ENCODE peak calls at places on chromosomes 16 and 17, in seven cellular contexts. S is cardiac muscle cell, N is GM23248, X is MM.1S, D is fibroblast of lung, J is stomach, O is ovary. B is an unnamed sample. For H3K4me1, the result is how much of the 10 kb centered on the place peaks cover.

GRCh38 chr17:78839762-78840529 is 668 bp downstream of the USP36 start:
- DNase-seq in S (peak), N (peak), X (peak), D (peak), J (peak), O (peak), B (peak)

GRCh38 chr16:23060458-23061320 is 88.6 kb downstream of the USP31 start:
- DNase-seq in S (peak), N (peak), X (peak), D (peak), J (peak), O (peak), B (peak)

GRCh38 chr17:57408064-57408811 is 151.9 kb downstream of the MSI2 start:
- DNase-seq in S (peak), N (no peak), X (no peak), D (peak), J (no peak), O (no peak), B (no peak)

GRCh38 chr17:73625975-73626706 is 18.1 kb downstream of the SDK2 start:
- DNase-seq in S (peak), N (no peak), X (no peak), D (no peak), J (no peak), O (no peak), B (no peak)

GRCh38 chr17:63364387-63364786 is 81.7 kb downstream of the CYB561 start:
- DNase-seq in S (no peak), N (peak), X (no peak), D (peak), J (no peak), O (no peak), B (no peak)

GRCh38 chr17:49454050-49454449 is 39.4 kb upstream of the PHB1 start:
- DNase-seq in S (no peak), N (peak), X (no peak), D (peak), J (no peak), O (no peak), B (no peak)

GRCh38 chr17:55062921-55063320 is 94.4 kb downstream of the STXBP4 start:
- DNase-seq in S (no peak), N (peak), X (no peak), D (peak), J (no peak), O (no peak), B (no peak)

GRCh38 chr16:89197033-89197632 is 3.2 kb downstream of the SLC22A31 start:
- DNase-seq in S (no peak), N (no peak), X (no peak), D (no peak), J (no peak), O (no peak), B (no peak)

GRCh38 chr16:76729525-76729924 is 452.3 kb downstream of the CNTNAP4 start:
- DNase-seq in S (no peak), N (no peak), X (no peak), D (no peak), J (no peak), O (no peak), B (peak)

GRCh38 chr16:27333549-27333948 is 19.8 kb downstream of the IL4R start:
- DNase-seq in S (no peak), N (no peak), X (no peak), D (no peak), J (no peak), O (no peak), B (no peak)

GRCh38 chr17:28999216-28999615 is 6.6 kb downstream of the SEZ6 start:
- DNase-seq in S (no peak), N (no peak), X (no peak), D (no peak), J (no peak), O (no peak), B (no peak)

GRCh38 chr16:47110939-47111338 is 32.8 kb downstream of the NETO2 start:
- DNase-seq in S (no peak), N (no peak), X (no peak), D (no peak), J (no peak), O (no peak), B (no peak)

GRCh38 chr16:23663918-23664317 is 14.8 kb upstream of the PLK1 start:
- DNase-seq in S (no peak), N (no peak), X (no peak), D (no peak), J (no peak), O (no peak), B (no peak)

GRCh38 chr17:18235743-18236256 is 10.4 kb downstream of the LLGL1 start:
- DNase-seq in S (no peak), N (peak), X (no peak), D (peak), J (no peak), O (no peak), B (no peak)

GRCh38 chr16:67028167-67028554 is 788 bp upstream of the CBFB start:
- DNase-seq in S (no peak), N (peak), X (no peak), D (no peak), J (no peak), O (no peak), B (no peak)

GRCh38 chr17:70184770-70185169 is 15.4 kb downstream of the KCNJ2 start:
- DNase-seq in S (no peak), N (peak), X (no peak), D (peak), J (no peak), O (no peak), B (no peak)

GRCh38 chr17:79838541-79839274 is 532 bp downstream of the CBX4 start:
- DNase-seq in S (peak), N (peak), X (peak), D (peak), J (peak), O (peak), B (peak)

GRCh38 chr17:41909088-41909487 is 9.7 kb downstream of the ACLY start:
- DNase-seq in S (no peak), N (no peak), X (no peak), D (no peak), J (no peak), O (no peak), B (no peak)

GRCh38 chr17:82434216-82434565 is 15.8 kb upstream of the OGFOD3 start:
- DNase-seq in S (no peak), N (no peak), X (peak), D (no peak), J (no peak), O (no peak), B (no peak)

GRCh38 chr17:61738249-61738648 is 125.1 kb downstream of the BRIP1 start:
- DNase-seq in S (no peak), N (no peak), X (no peak), D (no peak), J (no peak), O (no peak), B (no peak)

GRCh38 chr17:17815436-17816200 is 21.2 kb downstream of the SREBF1 start:
- DNase-seq in S (no peak), N (no peak), X (no peak), D (no peak), J (no peak), O (no peak), B (no peak)

GRCh38 chr17:81295031-81295677 is at the start of gene SLC38A10:
- DNase-seq in S (peak), N (peak), X (peak), D (peak), J (peak), O (peak), B (peak)

GRCh38 chr17:43905985-43906852 is 1.1 kb downstream of the MPP2 start:
- DNase-seq in S (peak), N (peak), X (no peak), D (peak), J (peak), O (peak), B (peak)

GRCh38 chr16:71807905-71808592 is 585 bp downstream of the AP1G1 start:
- DNase-seq in S (no peak), N (peak), X (peak), D (peak), J (no peak), O (no peak), B (peak)

GRCh38 chr16:85579883-85580607 is 33.1 kb upstream of the GSE1 start:
- DNase-seq in S (no peak), N (no peak), X (no peak), D (no peak), J (no peak), O (no peak), B (no peak)
- H3K4me1 ChIP-seq in S (half or more), N (under half), X (under half), D (under half), J (under half), O (under half), B (half or more)

GRCh38 chr17:39774043-39774442 is 36.3 kb downstream of the GRB7 start:
- DNase-seq in S (no peak), N (no peak), X (no peak), D (no peak), J (no peak), O (no peak), B (no peak)

GRCh38 chr17:39767147-39767546 is 29.4 kb downstream of the GRB7 start:
- DNase-seq in S (no peak), N (no peak), X (no peak), D (no peak), J (no peak), O (no peak), B (no peak)

GRCh38 chr17:39772415-39772814 is 34.7 kb downstream of the GRB7 start:
- DNase-seq in S (no peak), N (no peak), X (no peak), D (no peak), J (no peak), O (no peak), B (no peak)

GRCh38 chr17:39772987-39773664 is 35.4 kb downstream of the GRB7 start:
- DNase-seq in S (no peak), N (no peak), X (no peak), D (no peak), J (no peak), O (no peak), B (no peak)

DNA sequence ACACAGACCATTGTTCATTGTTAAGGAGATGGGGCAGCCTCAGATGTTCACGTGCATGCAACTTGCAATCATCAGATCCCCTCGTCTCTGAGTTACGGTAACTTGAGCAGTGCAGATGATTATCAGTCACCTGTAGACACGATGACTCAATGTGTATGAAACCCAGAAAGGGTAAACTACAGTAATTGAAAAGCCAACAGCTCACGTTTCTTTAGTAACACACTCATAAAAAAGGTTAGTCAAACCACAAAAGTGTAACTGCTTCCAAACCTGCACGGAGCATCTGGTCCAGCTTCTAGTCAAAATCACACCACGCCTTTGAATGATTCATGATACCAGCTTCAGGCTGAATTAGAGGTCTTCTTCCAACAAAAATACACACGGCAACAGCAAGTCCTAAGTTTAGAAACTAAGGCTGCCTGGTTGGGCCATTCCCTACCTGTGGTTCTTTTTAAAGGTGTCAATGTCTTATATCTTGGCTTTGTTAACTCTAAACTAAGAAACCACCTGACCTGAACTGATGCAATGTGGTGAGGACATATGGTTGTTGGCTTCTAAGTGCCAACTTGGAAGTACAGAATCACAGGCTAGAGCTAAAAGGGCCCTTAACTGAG is 32.3 kb downstream of the GRB7 start:
- DNase-seq in S (no peak), N (peak), X (peak), D (peak), J (no peak), O (no peak), B (no peak)
- H3K4me3 ChIP-seq in S (no peak), N (no peak), X (no peak), D (no peak), J (no peak), O (no peak), B (no peak)

DNA sequence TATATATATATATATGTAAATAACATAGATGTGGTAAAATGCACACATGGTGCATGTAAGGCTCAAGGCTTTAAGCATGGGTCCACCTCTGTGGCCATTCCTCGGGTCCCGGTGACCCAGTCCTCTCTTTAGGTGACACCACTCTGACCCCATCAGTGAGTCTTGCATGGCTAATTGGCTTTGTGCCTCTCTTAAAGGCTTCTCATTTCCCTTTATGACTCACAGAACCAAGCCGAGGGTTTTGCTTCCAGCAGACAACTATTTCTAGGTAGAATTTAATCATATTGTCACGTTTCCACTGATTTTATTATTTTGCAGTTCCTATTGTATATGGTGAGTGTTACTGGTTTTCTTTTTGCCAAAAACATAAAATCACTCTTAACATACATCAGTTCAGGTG is 59.7 kb downstream of the PLCG2 start:
- DNase-seq in S (no peak), N (peak), X (no peak), D (peak), J (no peak), O (no peak), B (no peak)
- H3K4me1 ChIP-seq in S (under half), N (under half), X (under half), D (under half), J (under half), O (under half), B (under half)

GRCh38 chr16:58464047-58464915 is 35.7 kb upstream of the NDRG4 start:
- DNase-seq in S (peak), N (peak), X (no peak), D (no peak), J (peak), O (no peak), B (peak)

GRCh38 chr16:58462089-58462488 is 37.9 kb upstream of the NDRG4 start:
- DNase-seq in S (peak), N (no peak), X (no peak), D (no peak), J (no peak), O (no peak), B (no peak)

GRCh38 chr16:58461640-58462039 is 38.3 kb upstream of the NDRG4 start:
- DNase-seq in S (no peak), N (no peak), X (no peak), D (no peak), J (no peak), O (no peak), B (no peak)

GRCh38 chr16:58462499-58462996 is 37.4 kb upstream of the NDRG4 start:
- DNase-seq in S (no peak), N (no peak), X (no peak), D (no peak), J (no peak), O (no peak), B (no peak)

GRCh38 chr16:58462997-58463891 is 36.7 kb upstream of the NDRG4 start:
- DNase-seq in S (peak), N (peak), X (no peak), D (no peak), J (no peak), O (no peak), B (peak)
- H3K4me3 ChIP-seq in S (peak), N (peak), X (no peak), D (no peak), J (peak), O (peak), B (peak)

DNA sequence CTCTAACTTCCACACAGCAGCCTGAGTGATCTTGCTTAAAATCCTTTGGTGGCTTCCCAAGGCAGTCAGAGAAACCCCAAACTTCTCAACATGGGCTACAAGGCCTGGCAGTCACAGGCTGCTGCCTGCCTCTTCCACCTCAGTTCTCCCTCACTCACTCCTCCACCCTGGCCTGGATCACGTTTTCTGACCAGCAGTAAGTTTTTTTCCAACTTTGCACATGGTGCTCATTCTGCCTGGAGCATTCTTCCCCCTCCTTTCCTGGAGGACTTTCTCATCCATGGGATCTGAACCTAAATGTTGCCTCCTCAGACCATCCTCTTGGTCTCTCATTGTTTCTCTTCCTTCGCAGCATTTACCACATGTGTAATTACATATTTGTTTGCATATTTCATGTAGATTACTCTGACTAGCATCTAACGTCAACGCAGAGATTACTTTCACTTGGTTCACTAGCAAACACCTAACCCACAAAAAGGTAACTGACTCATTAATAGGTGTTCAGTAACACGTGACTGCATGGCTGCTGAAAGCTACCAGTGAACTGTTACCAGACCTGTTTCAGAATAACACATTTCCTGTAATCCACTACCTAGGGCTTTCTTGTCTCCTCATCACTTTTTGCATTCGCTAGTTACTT is 17.1 kb downstream of the GNA13 start:
- DNase-seq in S (no peak), N (no peak), X (peak), D (no peak), J (no peak), O (no peak), B (no peak)
- H3K4me1 ChIP-seq in S (under half), N (under half), X (under half), D (under half), J (half or more), O (under half), B (under half)

GRCh38 chr17:40347319-40348135 is 17.0 kb downstream of the GJD3 start:
- DNase-seq in S (no peak), N (no peak), X (no peak), D (no peak), J (no peak), O (no peak), B (no peak)
- H3K4me3 ChIP-seq in S (no peak), N (no peak), X (no peak), D (no peak), J (no peak), O (no peak), B (no peak)

GRCh38 chr17:59800530-59800942 is 92.2 kb downstream of the TUBD1 start:
- DNase-seq in S (no peak), N (no peak), X (no peak), D (peak), J (no peak), O (no peak), B (no peak)
- H3K4me1 ChIP-seq in S (under half), N (under half), X (under half), D (under half), J (under half), O (under half), B (under half)

B was measured in BE2C.